ENCODE peak calls at places on chromosomes 16 and 17, in ten cellular contexts. M, V, Z, T, J, C, X, G, I and P are unnamed samples.

GRCh38 chr17:79075861-79076406 is 1.3 kb downstream of the ENGASE start:
- DNase-seq in G (no peak), Z (no peak), V (no peak), M (no peak), T (no peak), I (no peak), J (no peak), C (no peak), X (no peak), P (no peak)

GRCh38 chr17:58279016-58279671 is 1.6 kb downstream of the MPO start:
- DNase-seq in T (no peak), C (no peak), G (no peak), I (no peak), Z (no peak), X (no peak), V (peak), M (no peak), J (no peak), P (no peak)

GRCh38 chr16:57577691-57578224 is 35.3 kb downstream of the ADGRG5 start:
- DNase-seq in X (no peak), I (peak), Z (no peak), T (no peak), C (no peak), J (no peak), G (no peak), M (no peak), V (no peak), P (no peak)

GRCh38 chr17:65167581-65167980 is 30.4 kb downstream of the RGS9 start:
- DNase-seq in I (no peak), V (no peak), X (no peak), G (no peak), C (no peak), M (no peak), Z (no peak), T (no peak), J (no peak), P (no peak)

GRCh38 chr17:72386619-72387237 is 265.9 kb downstream of the SOX9 start:
- DNase-seq in V (no peak), I (no peak), X (peak), J (no peak), Z (no peak), C (peak), M (no peak), G (no peak), T (peak), P (no peak)

GRCh38 chr17:47713980-47714689 is 18.9 kb upstream of the TBX21 start:
- DNase-seq in M (no peak), I (peak), X (no peak), C (no peak), T (no peak), J (no peak), G (no peak), V (no peak), Z (no peak), P (no peak)

GRCh38 chr16:74836111-74836671 is 61.6 kb upstream of the FA2H start:
- DNase-seq in M (no peak), G (no peak), T (no peak), V (no peak), J (no peak), I (no peak), C (no peak), Z (no peak), X (no peak), P (no peak)

GRCh38 chr16:64751906-64752305 is 370.0 kb downstream of the CDH11 start:
- DNase-seq in C (no peak), G (no peak), M (no peak), X (no peak), Z (no peak), V (no peak), I (no peak), T (no peak), J (no peak), P (no peak)

GRCh38 chr17:60827920-60828319 is 150.3 kb downstream of the BCAS3 start:
- DNase-seq in M (no peak), Z (no peak), V (no peak), I (no peak), T (no peak), C (no peak), G (no peak), X (no peak), J (no peak), P (no peak)

GRCh38 chr17:2170023-2170422 is 115.1 kb downstream of the HIC1 start:
- DNase-seq in V (no peak), M (no peak), G (no peak), I (peak), Z (no peak), C (no peak), T (no peak), J (no peak), X (no peak), P (no peak)